ENCODE peak calls at places on chromosomes 12 and 14, in six cellular contexts. E is Peyer's patch, I is MM.1S, T is cardiac muscle cell, H is fibroblast of pulmonary artery, M is ovary. O is an unnamed sample.
A peak's percentile ranks its signal among the peaks of the same experiment; 100 is the strongest.

GRCh38 chr14:100287202-100287997 is 18.8 kb downstream of the SLC25A29 start:
- DNase-seq in E (no peak), I (no peak), T (no peak), H (no peak), M (no peak), O (no peak)

GRCh38 chr12:113186033-113186365 is 478 bp downstream of the RITA1 start:
- DNase-seq in E (no peak), I (no peak), T (no peak), H (peak; percentile 27), M (no peak), O (no peak)

GRCh38 chr12:90978117-90978770 is 23.3 kb upstream of the CCER1 start:
- DNase-seq in E (no peak), I (peak; percentile 65), T (peak; percentile 68), H (peak; percentile 86), M (peak; percentile 23), O (no peak)

GRCh38 chr14:91352101-91352500 is 65.5 kb downstream of the CCDC88C start:
- DNase-seq in E (no peak), I (no peak), T (no peak), H (peak; percentile 8), M (peak; percentile 33), O (peak; percentile 21)

GRCh38 chr12:120865094-120865493 is 39.1 kb downstream of the SPPL3 start:
- DNase-seq in E (no peak), I (no peak), T (no peak), H (no peak), M (no peak), O (no peak)

GRCh38 chr14:103854822-103855733 is 7.7 kb upstream of the PPP1R13B start:
- DNase-seq in E (no peak), I (no peak), T (peak; percentile 55), H (no peak), M (no peak), O (no peak)

GRCh38 chr12:120041386-120042231 is 52.6 kb downstream of the BICDL1 start:
- DNase-seq in E (peak; percentile 37), I (no peak), T (no peak), H (no peak), M (no peak), O (no peak)

GRCh38 chr14:77037886-77038511 is 9.5 kb upstream of the IRF2BPL start:
- DNase-seq in E (peak; percentile 57), I (no peak), T (peak; percentile 8), H (no peak), M (peak; percentile 55), O (no peak)

GRCh38 chr12:114529956-114530355 is 124.0 kb upstream of the TBX5 start:
- DNase-seq in E (no peak), I (no peak), T (no peak), H (peak; percentile 24), M (no peak), O (no peak)

GRCh38 chr12:49264466-49264872 is 413 bp upstream of the TUBA1C start:
- DNase-seq in E (no peak), I (peak; percentile 50), T (peak; percentile 42), H (peak; percentile 29), M (no peak), O (no peak)
- TF ChIP-seq CTCF in E (no peak), I (no peak), T (no peak), H (no peak), M (no peak), O (no peak)

DNA sequence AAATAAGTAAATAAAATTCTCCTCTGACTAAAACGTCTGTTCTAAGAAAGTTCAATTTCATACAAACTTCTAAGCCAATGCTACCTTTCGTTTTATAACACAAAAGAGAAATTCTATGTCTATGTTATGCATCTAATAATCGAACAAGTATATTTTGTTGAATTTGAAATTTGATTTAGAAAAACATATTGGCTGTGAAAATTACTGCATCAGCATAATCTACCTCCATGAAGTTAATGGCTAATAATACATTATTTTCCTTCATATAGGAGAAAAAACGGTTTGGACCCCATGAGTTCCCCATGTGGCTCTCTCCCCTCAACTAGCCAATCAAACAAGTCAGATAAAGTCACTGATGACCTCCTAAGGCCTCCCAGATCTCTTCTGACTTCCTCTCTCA is 106.5 kb downstream of the KCNH5 start:
- DNase-seq in E (no peak), I (no peak), T (no peak), H (no peak), M (no peak), O (no peak)
- H3K4me3 ChIP-seq in E (no peak overlapping the region), I (no peak overlapping the region), T (no peak overlapping the region), H (no peak overlapping the region), M (no peak overlapping the region), O (no peak overlapping the region)

GRCh38 chr12:46401703-46402102 is 29.1 kb upstream of the SLC38A2 start:
- DNase-seq in E (no peak), I (no peak), T (peak; percentile 17), H (peak; percentile 72), M (peak; percentile 57), O (no peak)
- TF ChIP-seq CTCF in E (no peak), I (no peak), T (peak; percentile 36), H (peak; percentile 52), M (peak; percentile 23), O (peak; percentile 9)

DNA sequence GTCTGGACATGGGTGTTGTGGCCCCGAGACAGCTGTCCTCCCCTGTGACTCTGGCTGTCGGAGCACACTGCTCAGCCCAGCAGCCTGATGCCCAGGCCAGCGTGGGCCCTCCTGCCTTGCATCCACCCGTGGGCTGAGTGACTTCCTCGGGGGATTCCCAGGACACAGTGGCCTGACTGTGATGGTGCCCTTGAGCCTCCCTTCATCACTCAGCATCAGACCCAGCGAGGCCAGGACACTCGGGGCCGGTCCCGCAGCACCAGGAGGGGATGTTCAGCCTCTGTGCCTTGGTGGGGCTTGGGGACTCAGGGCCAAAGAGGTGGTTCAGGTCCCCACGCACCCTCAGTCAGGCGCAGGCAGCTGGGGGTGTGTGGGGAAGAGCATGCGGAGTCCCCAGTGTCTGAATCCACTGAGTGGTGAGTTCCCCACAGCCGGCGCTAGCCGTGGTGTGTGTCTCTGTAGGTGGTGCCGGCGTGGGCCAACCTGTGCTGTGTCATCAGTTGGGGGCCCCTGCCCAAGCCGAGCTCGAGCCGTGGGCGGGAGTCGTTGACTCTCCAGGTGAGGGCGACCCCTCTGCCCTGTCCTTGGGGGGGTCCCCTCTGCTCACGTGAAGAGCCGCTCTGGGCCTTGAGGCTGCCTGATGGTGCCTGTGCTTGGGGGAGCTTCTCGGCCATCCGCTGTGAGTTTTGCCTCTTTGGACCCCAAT is 185.8 kb downstream of the ADGRD1 start:
- DNase-seq in E (no peak), I (no peak), T (no peak), H (no peak), M (peak; percentile 15), O (no peak)
- H3K4me3 ChIP-seq in E (no peak overlapping the region), I (no peak overlapping the region), T (no peak overlapping the region), H (no peak overlapping the region), M (no peak overlapping the region), O (no peak overlapping the region)

GRCh38 chr12:116201908-116202307 is 75.6 kb downstream of the MED13L start:
- DNase-seq in E (no peak), I (no peak), T (no peak), H (no peak), M (no peak), O (no peak)

GRCh38 chr12:116202433-116202832 is 75.1 kb downstream of the MED13L start:
- DNase-seq in E (no peak), I (no peak), T (no peak), H (no peak), M (no peak), O (peak; percentile 68)

GRCh38 chr12:116201359-116201758 is 76.1 kb downstream of the MED13L start:
- DNase-seq in E (no peak), I (no peak), T (no peak), H (no peak), M (no peak), O (no peak)

GRCh38 chr12:116204169-116204568 is 73.3 kb downstream of the MED13L start:
- DNase-seq in E (no peak), I (no peak), T (no peak), H (no peak), M (no peak), O (no peak)

DNA sequence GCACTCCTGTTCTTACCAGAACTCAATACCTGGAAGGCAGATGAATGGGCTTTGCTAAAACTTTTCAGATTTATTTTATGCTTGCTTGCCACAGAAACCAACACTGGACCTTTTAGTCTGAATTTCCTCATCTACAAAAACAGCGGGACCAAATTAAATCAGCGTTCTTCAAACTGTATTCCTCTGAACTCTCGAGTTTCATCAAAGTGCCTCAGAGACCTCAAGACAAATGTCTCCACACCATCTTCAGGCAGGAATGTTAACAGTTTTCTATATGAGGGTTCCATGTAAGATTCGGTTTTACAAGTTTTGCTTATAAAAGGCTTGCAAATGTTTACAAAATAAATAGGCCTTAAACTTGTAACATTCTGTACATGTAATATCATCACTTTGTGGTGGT is 74.6 kb downstream of the MED13L start:
- DNase-seq in E (no peak), I (no peak), T (no peak), H (no peak), M (no peak), O (no peak)
- TF ChIP-seq CTCF in E (no peak), I (no peak), T (no peak), H (peak; percentile 2), M (no peak), O (no peak)

GRCh38 chr12:1044697-1045096 is 53.7 kb downstream of the ERC1 start:
- DNase-seq in E (no peak), I (no peak), T (no peak), H (peak; percentile 47), M (no peak), O (peak; percentile 32)
- H3K4me3 ChIP-seq in E (no peak overlapping the region), I (no peak overlapping the region), T (no peak overlapping the region), H (no peak overlapping the region), M (no peak overlapping the region), O (no peak overlapping the region)

GRCh38 chr14:96309907-96310330 is 53.2 kb downstream of the ATG2B start:
- DNase-seq in E (no peak), I (no peak), T (no peak), H (no peak), M (no peak), O (no peak)

GRCh38 chr14:96309128-96309906 is 53.3 kb downstream of the BDKRB1 start:
- DNase-seq in E (no peak), I (no peak), T (no peak), H (no peak), M (no peak), O (no peak)

GRCh38 chr14:96303981-96304380 is 48.0 kb downstream of the BDKRB1 start:
- DNase-seq in E (no peak), I (no peak), T (no peak), H (no peak), M (no peak), O (no peak)

GRCh38 chr14:96307434-96307833 is 51.4 kb downstream of the BDKRB1 start:
- DNase-seq in E (no peak), I (no peak), T (peak; percentile 10), H (no peak), M (no peak), O (no peak)

GRCh38 chr14:96304956-96305355 is 48.9 kb downstream of the BDKRB1 start:
- DNase-seq in E (no peak), I (no peak), T (peak; percentile 34), H (no peak), M (no peak), O (no peak)
- TF ChIP-seq CTCF in E (no peak), I (no peak), T (no peak), H (peak; percentile 25), M (no peak), O (peak; percentile 25)